ENCODE peak calls at places on chromosomes 11 and 22, in eight cellular contexts. I is body of pancreas, Z is mammary epithelial cell, J is pancreas, O is tibial nerve, K is spleen, M is lower lobe of right lung, N is heart right ventricle. P is an unnamed sample. For H3K4me1, the result is how much of the 10 kb centered on the place peaks cover.

GRCh38 chr11:10952872-10953271 is 95.0 kb upstream of the ZBED5 start:
- DNase-seq in J (no peak), I (no peak), M (no peak), K (no peak), N (no peak), Z (no peak), O (no peak), P (no peak)

GRCh38 chr11:57288771-57289579 is 35.8 kb downstream of the TNKS1BP1 start:
- DNase-seq in O (no peak), N (no peak), Z (peak), I (no peak), K (no peak), M (no peak), J (no peak), P (peak)

GRCh38 chr11:45921561-45922424 is 663 bp upstream of the LARGE2 start:
- DNase-seq in N (no peak), I (peak), M (peak), Z (no peak), O (no peak), K (no peak), J (peak), P (peak)

GRCh38 chr11:69382131-69383128 is 88.5 kb downstream of the MYEOV start:
- DNase-seq in O (no peak), I (peak), Z (no peak), K (peak), N (peak), M (peak), J (no peak), P (peak)

GRCh38 chr22:48247829-48248228 is 1485.4 kb downstream of the TBC1D22A start:
- DNase-seq in J (no peak), K (peak), M (no peak), I (no peak), O (no peak), N (no peak), Z (no peak), P (no peak)

GRCh38 chr11:112012877-112013276 is 12.3 kb upstream of the DLAT start:
- DNase-seq in N (no peak), M (no peak), J (no peak), Z (no peak), O (no peak), I (no peak), K (no peak), P (no peak)

GRCh38 chr11:34075178-34075820 is 23.8 kb downstream of the CAPRIN1 start:
- DNase-seq in M (no peak), I (no peak), O (no peak), K (no peak), N (no peak), Z (peak), J (no peak), P (no peak)

GRCh38 chr22:28148816-28149465 is 229.9 kb upstream of the PITPNB start:
- DNase-seq in O (no peak), N (no peak), I (no peak), J (no peak), K (no peak), M (no peak), Z (peak), P (no peak)

GRCh38 chr11:34136420-34136819 is 31.0 kb downstream of the NAT10 start:
- DNase-seq in N (no peak), M (no peak), J (no peak), K (no peak), I (no peak), Z (no peak), O (no peak), P (no peak)

GRCh38 chr22:23218053-23218866 is 38.0 kb downstream of the BCR start:
- DNase-seq in K (peak), N (no peak), Z (no peak), I (no peak), M (peak), O (no peak), J (no peak), P (no peak)

GRCh38 chr11:110173775-110174644 is 80.8 kb downstream of the ZC3H12C start:
- DNase-seq in K (peak), J (peak), Z (peak), N (peak), I (peak), O (peak), M (peak), P (no peak)

GRCh38 chr22:45335021-45335818 is 25.5 kb downstream of the FAM118A start:
- DNase-seq in J (no peak), I (no peak), O (no peak), Z (peak), K (no peak), M (no peak), N (peak), P (no peak)

GRCh38 chr11:132049205-132049604 is 678.8 kb downstream of the NTM start:
- DNase-seq in K (no peak), M (no peak), N (no peak), J (no peak), Z (no peak), I (no peak), O (no peak), P (no peak)

GRCh38 chr11:124602193-124602592 is 9.0 kb upstream of the PANX3 start:
- DNase-seq in N (no peak), O (no peak), I (no peak), K (no peak), J (no peak), M (no peak), Z (peak), P (no peak)

GRCh38 chr11:75775056-75775455 is 6.5 kb downstream of the DGAT2 start:
- DNase-seq in M (peak), J (no peak), Z (no peak), I (no peak), O (no peak), K (peak), N (no peak), P (peak)

GRCh38 chr11:64834723-64835615 is 9.5 kb downstream of the CDC42BPG start:
- DNase-seq in O (no peak), Z (peak), J (peak), N (no peak), I (peak), M (peak), K (no peak), P (peak)

GRCh38 chr22:36341640-36342041 is 46.1 kb downstream of the MYH9 start:
- DNase-seq in O (no peak), Z (no peak), N (no peak), K (no peak), I (no peak), J (no peak), M (no peak), P (no peak)

GRCh38 chr11:116255234-116255953 is 517.4 kb downstream of the BUD13 start:
- DNase-seq in I (no peak), Z (no peak), J (no peak), M (no peak), N (no peak), K (no peak), O (no peak), P (no peak)

GRCh38 chr11:69398529-69399492 is 82.7 kb upstream of the LINC01488 start:
- DNase-seq in N (no peak), I (peak), J (peak), M (no peak), Z (peak), K (peak), O (no peak), P (no peak)

GRCh38 chr11:77071077-77071476 is 4.3 kb downstream of the CAPN5 start:
- DNase-seq in Z (no peak), J (no peak), O (no peak), I (no peak), K (no peak), N (no peak), M (peak), P (no peak)

GRCh38 chr22:27791494-27792241 is 9.9 kb downstream of the MN1 start:
- DNase-seq in J (no peak), N (no peak), Z (no peak), K (no peak), I (no peak), M (no peak), O (no peak), P (no peak)

GRCh38 chr11:106021181-106021966 is 666 bp downstream of the MSANTD4 start:
- DNase-seq in J (no peak), M (no peak), N (no peak), O (no peak), K (no peak), I (no peak), Z (no peak), P (no peak)

GRCh38 chr11:101456812-101457211 is 127.0 kb downstream of the TRPC6 start:
- DNase-seq in O (no peak), J (no peak), I (no peak), K (no peak), N (no peak), Z (no peak), M (no peak), P (no peak)

GRCh38 chr11:65298131-65298535 is 16.5 kb upstream of the CDC42EP2 start:
- DNase-seq in J (no peak), I (peak), N (peak), Z (no peak), O (no peak), M (peak), K (peak), P (peak)

GRCh38 chr22:29142116-29142515 is 63.6 kb upstream of the EMID1 start:
- DNase-seq in K (no peak), I (no peak), N (no peak), J (no peak), O (no peak), M (no peak), Z (no peak), P (no peak)

DNA sequence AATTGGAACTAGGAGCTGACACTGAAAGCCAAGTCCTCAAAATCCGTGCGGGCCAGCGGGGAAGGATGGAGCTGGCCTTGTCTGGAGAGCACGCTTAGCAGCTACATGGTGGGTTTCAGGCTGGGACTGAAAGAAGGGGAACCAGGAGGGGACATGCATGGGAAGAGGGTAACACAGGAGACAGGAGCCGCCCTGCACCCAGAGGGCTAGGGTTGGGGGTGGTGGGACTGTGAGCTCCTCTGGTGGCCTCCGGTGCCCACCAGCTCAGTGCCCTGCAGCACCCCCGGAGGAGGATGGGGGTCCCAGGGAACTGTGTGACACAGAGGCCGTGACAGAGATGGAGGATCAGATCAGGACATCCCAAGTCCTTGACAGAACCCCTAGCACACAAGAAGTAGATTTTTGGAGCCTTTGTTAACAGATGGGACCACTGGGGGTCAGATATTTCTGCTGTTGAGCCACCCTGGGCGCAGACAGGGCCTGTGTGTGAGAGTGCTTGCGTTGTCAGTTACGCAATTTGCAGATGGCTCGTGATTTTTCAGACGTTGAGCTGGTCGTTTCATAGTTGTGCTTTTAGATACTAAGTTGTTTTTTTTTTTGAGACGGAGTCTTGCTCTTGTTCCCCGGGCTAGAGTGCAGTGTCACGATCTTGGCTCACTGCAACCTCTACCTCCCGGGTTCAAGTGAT is 21.3 kb upstream of the GRAMD4 start:
- DNase-seq in J (no peak), N (no peak), O (peak), Z (no peak), M (peak), K (peak), I (peak), P (no peak)
- H3K4me1 ChIP-seq in J (under half), N (half or more), O (under half), Z (under half), M (under half), K (half or more), I (under half), P (under half)

DNA sequence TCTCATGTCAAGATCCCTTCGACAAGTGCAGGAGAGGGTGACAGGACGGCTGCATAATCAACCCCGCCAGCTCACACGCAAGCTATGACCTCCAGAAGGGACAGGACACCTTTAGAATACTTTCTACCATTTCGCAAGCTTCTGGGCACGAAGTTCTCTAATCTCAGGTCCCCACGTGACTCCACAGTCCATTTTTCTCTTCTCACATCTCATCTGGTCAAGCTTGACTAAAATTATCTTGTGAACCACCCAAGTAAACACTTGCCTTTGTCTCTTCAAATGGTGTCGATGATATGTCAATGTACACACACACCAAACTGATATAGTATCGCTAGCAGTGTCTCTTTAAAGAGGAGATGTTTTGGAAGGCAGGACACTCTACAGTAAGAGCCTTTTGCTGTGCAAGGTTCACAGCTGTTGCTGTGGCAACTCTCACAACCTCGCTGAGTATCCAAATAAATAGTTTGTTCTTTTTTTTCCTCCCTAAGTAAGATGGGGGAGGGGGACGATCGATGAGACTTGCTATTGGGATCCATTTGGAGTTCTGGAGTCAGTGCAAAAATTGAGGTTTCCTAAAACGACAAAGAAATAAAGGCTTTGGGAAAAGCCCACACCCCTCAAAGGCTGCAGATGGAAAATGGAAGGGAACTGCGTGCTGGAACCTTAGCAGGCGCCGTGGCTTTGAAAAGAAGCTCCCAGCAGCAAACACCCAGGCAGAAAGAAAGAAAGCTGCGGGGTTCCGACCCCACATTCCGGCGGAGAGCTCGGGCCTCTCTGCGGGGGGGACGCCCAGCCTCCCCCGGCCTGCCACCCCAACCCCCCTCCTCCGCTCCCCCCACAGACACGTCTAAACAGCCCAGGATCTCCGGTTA is 215.4 kb upstream of the UBASH3B start:
- DNase-seq in K (no peak), O (peak), M (no peak), J (peak), N (peak), I (peak), Z (no peak), P (no peak)
- H3K4me3 ChIP-seq in K (peak), O (peak), M (peak), J (peak), N (peak), I (peak), Z (no peak), P (no peak)

DNA sequence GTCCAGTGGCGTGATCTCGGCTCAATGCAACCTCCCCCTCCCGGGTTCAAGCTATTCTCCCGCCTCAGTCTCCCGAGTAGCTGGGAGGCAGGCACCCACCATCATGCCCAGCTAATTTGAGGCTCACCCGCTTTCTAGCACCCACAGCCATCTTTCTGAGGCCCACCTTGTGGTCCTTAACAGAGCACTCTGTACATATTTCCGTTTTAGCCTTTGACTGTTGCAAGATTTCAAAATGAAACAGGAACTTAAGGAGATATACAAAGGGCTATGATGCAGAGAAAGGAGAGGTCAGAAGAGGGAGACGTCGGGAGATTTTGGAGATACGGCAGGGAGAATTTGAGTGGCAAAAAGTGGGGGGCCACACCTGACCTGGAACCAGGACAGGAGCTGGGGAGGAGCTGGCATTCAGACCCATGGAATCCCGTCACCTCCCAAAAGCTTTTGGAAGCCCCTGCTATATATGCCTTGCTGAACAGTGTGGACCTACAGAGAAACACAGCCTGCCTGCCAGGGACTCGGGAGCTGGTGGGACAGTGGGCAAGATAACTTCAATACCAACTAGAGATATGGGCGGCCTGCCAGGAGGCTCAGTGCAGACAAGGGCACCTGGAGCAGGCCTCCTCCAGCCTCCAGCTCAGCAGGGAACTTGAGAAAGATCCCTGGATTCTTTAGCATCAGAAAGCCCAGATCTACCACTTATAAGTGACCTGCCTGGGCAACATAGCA is 8.0 kb upstream of the CLCF1 start:
- DNase-seq in N (no peak), J (no peak), M (no peak), I (no peak), Z (no peak), K (no peak), O (no peak), P (no peak)
- TF ChIP-seq CTCF in N (no peak), J (no peak), M (no peak), I (no peak), Z (no peak), K (no peak), O (no peak), P (no peak)

GRCh38 chr22:42604403-42604802 is 10.3 kb downstream of the POLDIP3 start:
- DNase-seq in M (no peak), J (peak), Z (no peak), N (no peak), O (no peak), K (no peak), I (peak), P (no peak)

GRCh38 chr22:42610211-42610610 is 4.5 kb downstream of the POLDIP3 start:
- DNase-seq in Z (no peak), I (no peak), M (no peak), N (no peak), K (no peak), O (no peak), J (no peak), P (no peak)

GRCh38 chr22:42611076-42611475 is 3.6 kb downstream of the POLDIP3 start:
- DNase-seq in I (no peak), M (no peak), N (no peak), O (no peak), Z (no peak), J (no peak), K (no peak), P (no peak)

GRCh38 chr22:42612336-42612735 is 2.3 kb downstream of the POLDIP3 start:
- DNase-seq in K (no peak), J (no peak), I (no peak), O (no peak), N (no peak), Z (no peak), M (no peak), P (peak)

GRCh38 chr22:42608481-42609361 is 6.0 kb downstream of the POLDIP3 start:
- DNase-seq in M (no peak), N (no peak), Z (peak), O (no peak), I (no peak), J (no peak), K (no peak), P (no peak)
- H3K4me1 ChIP-seq in M (half or more), N (half or more), Z (under half), O (half or more), I (half or more), J (half or more), K (half or more), P (under half)

DNA sequence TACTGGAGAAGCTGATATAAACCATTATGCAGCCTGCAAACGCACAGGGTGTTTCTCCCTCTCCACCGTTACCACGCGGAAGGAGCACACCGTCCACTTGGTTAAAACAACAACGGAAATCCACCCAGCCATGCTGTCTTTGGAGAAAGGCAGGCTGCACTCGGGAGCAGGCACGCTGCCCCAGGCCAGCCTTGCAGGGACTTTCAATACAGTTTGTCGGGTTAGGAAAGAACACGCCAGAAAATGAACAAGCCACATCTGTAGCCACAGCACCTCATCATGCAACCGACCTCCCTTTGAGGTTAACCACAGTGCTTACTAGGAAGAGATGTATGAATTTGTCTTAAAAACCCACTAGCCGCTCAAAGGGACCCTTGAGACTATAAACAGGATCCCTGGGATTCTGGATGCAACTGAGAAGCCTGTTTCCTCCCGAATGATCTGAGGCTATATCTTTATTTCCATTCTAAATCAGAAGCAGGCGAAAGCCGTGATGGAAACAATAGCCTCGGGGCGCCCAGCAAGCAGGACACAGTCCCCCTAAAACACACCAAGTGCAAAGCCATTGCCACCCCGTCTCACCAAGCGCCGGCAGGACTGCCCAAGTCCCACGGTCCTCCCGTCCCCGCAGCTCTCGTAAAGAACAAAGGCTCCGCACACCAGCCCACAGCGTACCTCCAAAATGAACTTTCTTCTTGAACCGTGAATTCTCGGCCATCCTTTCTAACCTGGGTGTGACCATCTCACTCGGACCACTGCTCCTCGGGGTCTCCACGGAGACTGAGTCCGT is 318.9 kb downstream of the CTTN start:
- DNase-seq in Z (no peak), I (no peak), K (no peak), J (no peak), N (no peak), O (no peak), M (peak), P (peak)
- H3K4me3 ChIP-seq in Z (no peak), I (no peak), K (no peak), J (no peak), N (no peak), O (no peak), M (no peak), P (no peak)

GRCh38 chr11:129279326-129280026 is 87.4 kb upstream of the ARHGAP32 start:
- DNase-seq in Z (peak), O (peak), N (peak), M (peak), I (peak), K (peak), J (peak), P (peak)
- TF ChIP-seq CTCF in Z (no peak), O (no peak), N (no peak), M (no peak), I (peak), K (no peak), J (no peak), P (no peak)

DNA sequence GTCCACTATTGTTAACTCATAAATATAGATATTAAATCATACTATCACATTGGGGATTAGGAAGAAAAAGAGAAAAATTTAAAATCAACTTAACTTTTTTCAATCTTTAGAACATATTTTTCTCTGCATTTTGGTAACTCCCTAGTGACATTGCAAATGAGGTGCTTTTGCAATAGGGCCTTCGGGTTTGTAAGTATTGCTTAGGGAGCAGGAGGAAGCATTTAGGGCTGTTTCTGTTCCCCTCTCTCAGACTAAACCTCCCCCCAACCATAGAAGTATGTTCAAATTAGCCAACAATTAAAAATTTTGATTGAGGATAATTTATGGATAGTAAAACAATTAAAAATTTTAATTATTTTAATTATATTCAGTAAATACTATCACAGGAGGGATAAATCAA is 57.2 kb upstream of the CEP295 start:
- DNase-seq in N (no peak), M (no peak), I (no peak), J (no peak), K (no peak), O (no peak), Z (no peak), P (no peak)
- H3K4me1 ChIP-seq in N (under half), M (under half), I (under half), J (under half), K (under half), O (under half), Z (under half), P (under half)